ENCODE peak calls at places on chromosomes 2 and 18, in seven cellular contexts. One of them, this sample, is unnamed.

GRCh38 chr18:66342577-66342976 is 261.3 kb downstream of the CDH19 start:
- DNase-seq in stimulated activated CD4-positive, alpha-beta T cell treated with anti-CD3 and anti-CD28 coated beads, Interleukin-12 subunit alpha, Interleukin-12 subunit beta, amount 100 ng/mL, for 48 hours: no peak
- DNase-seq in midbrain: no peak
- DNase-seq in HTR-8/SVneo: no peak
- DNase-seq in activated effector memory CD4-positive, alpha-beta T cell treated with Interleukin-2 at 50 U/mL for 16 hours: no peak
- DNase-seq in mucosa of gallbladder: no peak
- DNase-seq in CD8-positive, alpha-beta memory T cell: no peak
- DNase-seq in this sample: no peak

GRCh38 chr2:71254078-71254477 is 27.2 kb upstream of the PAIP2B start:
- DNase-seq in stimulated activated CD4-positive, alpha-beta T cell treated with anti-CD3 and anti-CD28 coated beads, Interleukin-12 subunit alpha, Interleukin-12 subunit beta, amount 100 ng/mL, for 48 hours: no peak
- DNase-seq in midbrain: no peak
- DNase-seq in HTR-8/SVneo: no peak
- DNase-seq in activated effector memory CD4-positive, alpha-beta T cell treated with Interleukin-2 at 50 U/mL for 16 hours: no peak
- DNase-seq in mucosa of gallbladder: no peak
- DNase-seq in CD8-positive, alpha-beta memory T cell: no peak
- DNase-seq in this sample: no peak

GRCh38 chr2:201127570-201127969 is 11.6 kb downstream of the CFLAR start:
- DNase-seq in stimulated activated CD4-positive, alpha-beta T cell treated with anti-CD3 and anti-CD28 coated beads, Interleukin-12 subunit alpha, Interleukin-12 subunit beta, amount 100 ng/mL, for 48 hours: peak; percentile 37
- DNase-seq in midbrain: peak; percentile 44
- DNase-seq in HTR-8/SVneo: no peak
- DNase-seq in activated effector memory CD4-positive, alpha-beta T cell treated with Interleukin-2 at 50 U/mL for 16 hours: peak; percentile 24
- DNase-seq in mucosa of gallbladder: no peak
- DNase-seq in CD8-positive, alpha-beta memory T cell: peak; percentile 63
- DNase-seq in this sample: no peak

GRCh38 chr2:223884399-223884798 is 47.0 kb upstream of the AP1S3 start:
- DNase-seq in stimulated activated CD4-positive, alpha-beta T cell treated with anti-CD3 and anti-CD28 coated beads, Interleukin-12 subunit alpha, Interleukin-12 subunit beta, amount 100 ng/mL, for 48 hours: no peak
- DNase-seq in midbrain: no peak
- DNase-seq in HTR-8/SVneo: no peak
- DNase-seq in activated effector memory CD4-positive, alpha-beta T cell treated with Interleukin-2 at 50 U/mL for 16 hours: no peak
- DNase-seq in mucosa of gallbladder: no peak
- DNase-seq in CD8-positive, alpha-beta memory T cell: no peak
- DNase-seq in this sample: no peak

GRCh38 chr2:241702155-241702404 is 241 bp downstream of the ING5 start:
- DNase-seq in stimulated activated CD4-positive, alpha-beta T cell treated with anti-CD3 and anti-CD28 coated beads, Interleukin-12 subunit alpha, Interleukin-12 subunit beta, amount 100 ng/mL, for 48 hours: peak; percentile 80
- DNase-seq in midbrain: no peak
- DNase-seq in HTR-8/SVneo: peak; percentile 74
- DNase-seq in activated effector memory CD4-positive, alpha-beta T cell treated with Interleukin-2 at 50 U/mL for 16 hours: peak; percentile 72
- DNase-seq in mucosa of gallbladder: no peak
- DNase-seq in CD8-positive, alpha-beta memory T cell: no peak
- DNase-seq in this sample: no peak

GRCh38 chr2:196809260-196809659 is at the start of gene C2orf66:
- DNase-seq in stimulated activated CD4-positive, alpha-beta T cell treated with anti-CD3 and anti-CD28 coated beads, Interleukin-12 subunit alpha, Interleukin-12 subunit beta, amount 100 ng/mL, for 48 hours: no peak
- DNase-seq in midbrain: no peak
- DNase-seq in HTR-8/SVneo: no peak
- DNase-seq in activated effector memory CD4-positive, alpha-beta T cell treated with Interleukin-2 at 50 U/mL for 16 hours: no peak
- DNase-seq in mucosa of gallbladder: no peak
- DNase-seq in CD8-positive, alpha-beta memory T cell: no peak
- DNase-seq in this sample: no peak

GRCh38 chr2:400988-401679 is 113.2 kb upstream of the ALKAL2 start:
- DNase-seq in stimulated activated CD4-positive, alpha-beta T cell treated with anti-CD3 and anti-CD28 coated beads, Interleukin-12 subunit alpha, Interleukin-12 subunit beta, amount 100 ng/mL, for 48 hours: no peak
- DNase-seq in midbrain: no peak
- DNase-seq in HTR-8/SVneo: no peak
- DNase-seq in activated effector memory CD4-positive, alpha-beta T cell treated with Interleukin-2 at 50 U/mL for 16 hours: no peak
- DNase-seq in mucosa of gallbladder: peak; percentile 48
- DNase-seq in CD8-positive, alpha-beta memory T cell: no peak
- DNase-seq in this sample: no peak

GRCh38 chr2:235723371-235723770 is 229.5 kb downstream of the AGAP1 start:
- DNase-seq in stimulated activated CD4-positive, alpha-beta T cell treated with anti-CD3 and anti-CD28 coated beads, Interleukin-12 subunit alpha, Interleukin-12 subunit beta, amount 100 ng/mL, for 48 hours: no peak
- DNase-seq in midbrain: no peak
- DNase-seq in HTR-8/SVneo: no peak
- DNase-seq in activated effector memory CD4-positive, alpha-beta T cell treated with Interleukin-2 at 50 U/mL for 16 hours: no peak
- DNase-seq in mucosa of gallbladder: no peak
- DNase-seq in CD8-positive, alpha-beta memory T cell: no peak
- DNase-seq in this sample: no peak

GRCh38 chr18:46301571-46301970 is 197.4 kb downstream of the HAUS1 start:
- DNase-seq in stimulated activated CD4-positive, alpha-beta T cell treated with anti-CD3 and anti-CD28 coated beads, Interleukin-12 subunit alpha, Interleukin-12 subunit beta, amount 100 ng/mL, for 48 hours: no peak
- DNase-seq in midbrain: no peak
- DNase-seq in HTR-8/SVneo: no peak
- DNase-seq in activated effector memory CD4-positive, alpha-beta T cell treated with Interleukin-2 at 50 U/mL for 16 hours: no peak
- DNase-seq in mucosa of gallbladder: no peak
- DNase-seq in CD8-positive, alpha-beta memory T cell: no peak
- DNase-seq in this sample: no peak

GRCh38 chr2:160747771-160748170 is 254.2 kb upstream of the RBMS1 start:
- DNase-seq in stimulated activated CD4-positive, alpha-beta T cell treated with anti-CD3 and anti-CD28 coated beads, Interleukin-12 subunit alpha, Interleukin-12 subunit beta, amount 100 ng/mL, for 48 hours: no peak
- DNase-seq in midbrain: no peak
- DNase-seq in HTR-8/SVneo: peak; percentile 32
- DNase-seq in activated effector memory CD4-positive, alpha-beta T cell treated with Interleukin-2 at 50 U/mL for 16 hours: no peak
- DNase-seq in mucosa of gallbladder: no peak
- DNase-seq in CD8-positive, alpha-beta memory T cell: no peak
- DNase-seq in this sample: no peak

This sample was measured in naive thymus-derived CD4-positive, alpha-beta T cell.